ENCODE peak calls at places on chromosomes 13 and 19, in ten cellular contexts. P is mesenteric fat pad, T is T-helper 1 cell, Z is Ammon's horn, R is HFFc6, X is NCI-H1436, H is substantia nigra, S is left ventricle myocardium inferior, V is NCI-H1105 treated with DMSO at 0.1 percent for 48 hours, A is tibial nerve. N is an unnamed sample.

GRCh38 chr13:72495681-72496080 is 231.7 kb downstream of the MZT1 start:
- DNase-seq in X (no peak), T (no peak), Z (no peak), S (no peak), V (no peak), H (no peak), A (no peak), R (no peak), P (no peak), N (no peak)

GRCh38 chr13:32426191-32426980 is 1.5 kb downstream of the N4BP2L1 start:
- DNase-seq in X (no peak), H (no peak), P (no peak), R (no peak), A (peak), S (no peak), T (peak), Z (peak), V (no peak), N (peak)

GRCh38 chr13:73778242-73778864 is 355.9 kb downstream of the KLF12 start:
- DNase-seq in S (no peak), Z (no peak), T (no peak), R (no peak), H (no peak), X (no peak), P (no peak), V (no peak), A (no peak), N (no peak)

GRCh38 chr13:27035892-27036235 is 135.7 kb downstream of the USP12 start:
- DNase-seq in X (no peak), H (no peak), A (no peak), V (no peak), P (peak), Z (no peak), R (no peak), T (no peak), S (no peak), N (no peak)

GRCh38 chr13:110758195-110758594 is 44.7 kb downstream of the ING1 start:
- DNase-seq in T (no peak), X (no peak), A (no peak), Z (no peak), P (no peak), H (no peak), S (no peak), V (no peak), R (peak), N (no peak)

GRCh38 chr13:111093634-111094033 is 21.5 kb upstream of the ARHGEF7 start:
- DNase-seq in X (no peak), T (no peak), H (no peak), A (no peak), S (no peak), R (no peak), Z (no peak), V (no peak), P (no peak), N (no peak)

GRCh38 chr19:38841180-38841766 is 8.5 kb downstream of the HNRNPL start:
- DNase-seq in H (no peak), X (no peak), P (no peak), T (no peak), R (no peak), A (no peak), V (no peak), Z (no peak), S (no peak), N (peak)

GRCh38 chr19:23571175-23571574 is 115.8 kb downstream of the ZNF675 start:
- DNase-seq in Z (no peak), X (no peak), H (no peak), R (no peak), S (no peak), P (no peak), V (no peak), A (no peak), T (no peak), N (no peak)

GRCh38 chr13:76440568-76440967 is 445.6 kb downstream of the KCTD12 start:
- DNase-seq in Z (peak), R (no peak), S (no peak), P (no peak), A (no peak), H (no peak), X (no peak), V (no peak), T (no peak), N (peak)

GRCh38 chr19:40542197-40542859 is 34.3 kb upstream of the SHKBP1 start:
- DNase-seq in A (no peak), S (peak), P (no peak), H (peak), R (no peak), Z (peak), T (no peak), V (peak), X (peak), N (peak)

GRCh38 chr19:35216833-35217707 is 11.5 kb downstream of the FAM187B start:
- DNase-seq in T (peak), A (peak), Z (peak), V (peak), R (no peak), X (no peak), P (no peak), H (peak), S (no peak), N (peak)

GRCh38 chr19:6045108-6045507 is 65.2 kb downstream of the RFX2 start:
- DNase-seq in A (no peak), S (no peak), P (no peak), R (no peak), H (no peak), V (no peak), Z (no peak), T (no peak), X (no peak), N (no peak)

GRCh38 chr13:52454459-52454824 is 836 bp upstream of the CKAP2 start:
- DNase-seq in P (no peak), V (peak), R (no peak), T (no peak), H (no peak), A (no peak), X (no peak), Z (peak), S (no peak), N (peak)

GRCh38 chr13:64639206-64639605 is 2590.9 kb downstream of the PCDH9 start:
- DNase-seq in V (no peak), T (no peak), R (no peak), H (no peak), A (no peak), X (no peak), P (no peak), Z (no peak), S (no peak), N (no peak)

GRCh38 chr19:54517483-54517882 is 14.9 kb downstream of the LAIR2 start:
- DNase-seq in R (peak), T (peak), X (no peak), H (no peak), V (no peak), S (peak), A (peak), P (peak), Z (peak), N (peak)

GRCh38 chr19:34171539-34171876 is 796 bp upstream of the LSM14A start:
- DNase-seq in Z (peak), T (no peak), P (no peak), V (no peak), A (no peak), R (peak), X (no peak), S (no peak), H (no peak), N (no peak)

GRCh38 chr13:47025791-47026419 is 129.1 kb upstream of the HTR2A start:
- DNase-seq in H (no peak), V (no peak), T (no peak), A (no peak), Z (no peak), S (peak), X (no peak), R (no peak), P (no peak), N (peak)

GRCh38 chr19:4488496-4488895 is 16.4 kb downstream of the HDGFL2 start:
- DNase-seq in S (no peak), X (no peak), A (no peak), R (no peak), P (no peak), V (no peak), T (no peak), H (no peak), Z (no peak), N (no peak)

GRCh38 chr13:21324793-21325192 is 134.3 kb downstream of the ZDHHC20 start:
- DNase-seq in Z (no peak), A (no peak), R (no peak), S (no peak), H (no peak), T (no peak), X (no peak), P (no peak), V (no peak), N (no peak)

GRCh38 chr13:30697177-30697953 is 38.0 kb upstream of the ALOX5AP start:
- DNase-seq in P (no peak), S (no peak), V (no peak), A (no peak), H (no peak), R (no peak), X (no peak), T (no peak), Z (no peak), N (no peak)

GRCh38 chr19:2540646-2541454 is 64.9 kb downstream of the GADD45B start:
- DNase-seq in V (no peak), H (no peak), T (no peak), A (peak), P (peak), Z (no peak), R (peak), X (no peak), S (peak), N (no peak)

GRCh38 chr13:36778083-36778671 is 40.8 kb upstream of the RFXAP start:
- DNase-seq in R (peak), H (no peak), Z (no peak), A (no peak), S (no peak), T (no peak), X (no peak), P (no peak), V (no peak), N (no peak)

GRCh38 chr13:28376604-28377003 is 118.3 kb downstream of the FLT1 start:
- DNase-seq in A (no peak), Z (no peak), X (no peak), H (no peak), V (peak), R (no peak), T (no peak), P (no peak), S (no peak), N (no peak)

GRCh38 chr13:26442541-26442940 is 114.9 kb upstream of the WASF3 start:
- DNase-seq in H (no peak), R (peak), A (no peak), P (no peak), X (no peak), Z (no peak), T (no peak), V (no peak), S (no peak), N (no peak)

GRCh38 chr13:51125495-51126226 is 14.6 kb upstream of the C13orf42 start:
- DNase-seq in S (peak), T (no peak), V (peak), X (peak), R (peak), P (no peak), H (peak), A (peak), Z (peak), N (peak)

GRCh38 chr19:55210120-55210493 is 806 bp upstream of the PTPRH start:
- DNase-seq in Z (no peak), S (no peak), X (peak), A (no peak), P (no peak), V (no peak), H (no peak), T (no peak), R (peak), N (no peak)

GRCh38 chr13:40806241-40806640 is 16.8 kb downstream of the SLC25A15 start:
- DNase-seq in P (no peak), T (no peak), S (no peak), X (no peak), V (no peak), Z (no peak), H (no peak), R (no peak), A (no peak), N (no peak)

GRCh38 chr19:10332158-10332964 is 968 bp downstream of the RAVER1 start:
- DNase-seq in X (no peak), V (no peak), A (no peak), T (no peak), Z (no peak), R (no peak), P (no peak), S (no peak), H (no peak), N (no peak)

GRCh38 chr19:2867025-2867991 is at the start of gene ZNF556:
- DNase-seq in Z (peak), H (peak), V (no peak), R (no peak), A (peak), T (no peak), S (no peak), P (no peak), X (peak), N (peak)

GRCh38 chr19:56113071-56113632 is 7.9 kb downstream of the ZNF787 start:
- DNase-seq in S (no peak), R (no peak), V (no peak), H (no peak), T (no peak), A (no peak), P (no peak), Z (no peak), X (no peak), N (no peak)

GRCh38 chr19:45153339-45154063 is 7.3 kb downstream of the NKPD1 start:
- DNase-seq in H (peak), X (no peak), A (no peak), T (peak), V (peak), Z (peak), S (peak), P (no peak), R (no peak), N (no peak)

GRCh38 chr13:112756967-112757758 is 67.3 kb downstream of the ATP11A start:
- DNase-seq in Z (peak), R (no peak), V (no peak), H (peak), T (no peak), P (no peak), A (no peak), X (no peak), S (no peak), N (no peak)

GRCh38 chr13:79492918-79493594 is 12.1 kb downstream of the NDFIP2 start:
- DNase-seq in X (no peak), V (no peak), P (no peak), R (no peak), Z (no peak), A (no peak), T (no peak), S (no peak), H (no peak), N (no peak)

GRCh38 chr13:21232599-21232998 is 56.1 kb downstream of the MRPL57 start:
- DNase-seq in T (no peak), V (no peak), P (no peak), Z (no peak), X (no peak), R (no peak), S (no peak), H (no peak), A (no peak), N (no peak)

GRCh38 chr13:40477623-40478608 is 188.5 kb downstream of the FOXO1 start:
- DNase-seq in V (no peak), R (no peak), A (peak), T (no peak), H (no peak), X (no peak), S (peak), P (peak), Z (peak), N (no peak)

GRCh38 chr19:19459707-19460251 is 54.3 kb downstream of the GATAD2A start:
- DNase-seq in X (no peak), R (peak), H (no peak), Z (no peak), T (peak), S (peak), A (no peak), V (no peak), P (no peak), N (peak)

GRCh38 chr19:11538232-11539036 is at the start of gene CNN1:
- DNase-seq in S (peak), H (no peak), A (peak), X (no peak), R (no peak), P (no peak), T (no peak), Z (no peak), V (no peak), N (no peak)

GRCh38 chr19:430701-431100 is 21.8 kb upstream of the C2CD4C start:
- DNase-seq in R (no peak), A (no peak), T (no peak), P (no peak), Z (no peak), V (no peak), X (no peak), S (no peak), H (no peak), N (no peak)